ENCODE peak calls at places on chromosomes 7 and 10, in nine cellular contexts. T is iris pigment epithelial cell, E is WTC11, S is NB4, B is GM23338, C is Peyer's patch, Z is NCI-H2171 treated with DMSO at 0.1 percent for 48 hours, J is progenitor cell of endocrine pancreas, Y is A549. A is an unnamed sample.

GRCh38 chr7:155533827-155534690 is 12.3 kb downstream of the CNPY1 start:
- DNase-seq in C (no peak), J (peak), T (peak), S (peak), E (peak), Y (peak), Z (peak), B (peak), A (no peak)

GRCh38 chr10:85784792-85785191 is 581.8 kb downstream of the GRID1 start:
- DNase-seq in Z (no peak), B (no peak), E (no peak), Y (no peak), S (no peak), J (no peak), T (no peak), C (no peak), A (no peak)

GRCh38 chr7:150748402-150748801 is 11.2 kb downstream of the GIMAP5 start:
- DNase-seq in Z (no peak), T (no peak), B (no peak), Y (no peak), E (no peak), C (no peak), J (no peak), S (no peak), A (no peak)

GRCh38 chr7:41981046-41982040 is 255.7 kb downstream of the GLI3 start:
- DNase-seq in S (no peak), J (no peak), B (no peak), Y (no peak), Z (no peak), T (no peak), E (no peak), C (no peak), A (no peak)

GRCh38 chr10:101919026-101919784 is 75.6 kb upstream of the KCNIP2 start:
- DNase-seq in J (no peak), T (no peak), Z (no peak), C (no peak), B (peak), S (no peak), Y (no peak), E (no peak), A (no peak)

GRCh38 chr10:133274751-133275682 is 1.7 kb downstream of the ADAM8 start:
- DNase-seq in T (no peak), E (no peak), B (no peak), Y (no peak), J (no peak), S (peak), Z (no peak), C (peak), A (no peak)

GRCh38 chr10:35355971-35356724 is 19.8 kb downstream of the CCNY start:
- DNase-seq in Z (no peak), C (no peak), S (no peak), E (no peak), J (no peak), T (no peak), Y (no peak), B (no peak), A (no peak)

GRCh38 chr10:28382520-28383269 is 79.8 kb upstream of the MPP7 start:
- DNase-seq in E (no peak), Z (no peak), T (peak), J (no peak), Y (peak), C (no peak), B (no peak), S (no peak), A (no peak)

GRCh38 chr7:17402628-17403278 is 104.3 kb downstream of the AHR start:
- DNase-seq in T (peak), S (peak), Z (no peak), C (no peak), J (no peak), E (no peak), B (no peak), Y (no peak), A (no peak)

GRCh38 chr10:104333037-104333727 is 5.1 kb downstream of the ITPRIP start:
- DNase-seq in C (peak), J (no peak), S (no peak), B (peak), Y (no peak), T (peak), E (no peak), Z (no peak), A (no peak)

GRCh38 chr7:158767707-158768106 is 61.6 kb downstream of the ESYT2 start:
- DNase-seq in T (no peak), Z (no peak), B (no peak), J (no peak), C (no peak), S (no peak), E (no peak), Y (no peak), A (no peak)

GRCh38 chr10:478471-479245 is 210.8 kb downstream of the DIP2C start:
- DNase-seq in C (peak), Z (no peak), Y (no peak), T (no peak), B (no peak), J (no peak), S (no peak), E (no peak), A (no peak)

GRCh38 chr7:147509052-147509480 is 1081.5 kb upstream of the C7orf33 start:
- DNase-seq in J (no peak), Z (no peak), E (no peak), T (peak), S (no peak), Y (peak), C (no peak), B (no peak), A (no peak)

GRCh38 chr10:47240173-47240572 is 59.8 kb upstream of the GDF10 start:
- DNase-seq in T (no peak), J (no peak), Y (no peak), E (no peak), Z (no peak), C (peak), S (no peak), B (no peak), A (no peak)

GRCh38 chr10:101228682-101229274 is 485 bp downstream of the LBX1 start:
- DNase-seq in Z (no peak), T (no peak), B (peak), J (no peak), Y (no peak), C (no peak), S (no peak), E (peak), A (no peak)

GRCh38 chr10:90674461-90674860 is 183.4 kb downstream of the HTR7 start:
- DNase-seq in Z (no peak), J (no peak), Y (no peak), E (no peak), B (no peak), S (no peak), C (no peak), T (peak), A (no peak)

GRCh38 chr7:133936074-133936473 is 191.1 kb upstream of the LRGUK start:
- DNase-seq in B (no peak), T (peak), Y (peak), Z (no peak), E (no peak), J (no peak), C (no peak), S (no peak), A (no peak)

GRCh38 chr10:70594161-70594560 is 8.4 kb downstream of the PRF1 start:
- DNase-seq in E (no peak), Z (no peak), J (no peak), S (no peak), Y (no peak), T (no peak), C (no peak), B (no peak), A (no peak)

GRCh38 chr10:124168991-124169826 is 75.8 kb upstream of the CHST15 start:
- DNase-seq in S (no peak), J (no peak), Y (no peak), Z (no peak), C (peak), B (no peak), E (no peak), T (no peak), A (no peak)

GRCh38 chr7:155412416-155413253 is 45.3 kb upstream of the EN2 start:
- DNase-seq in J (peak), E (peak), T (peak), S (peak), C (peak), Z (peak), B (peak), Y (peak), A (peak)

GRCh38 chr10:24449334-24449740 is 240.4 kb downstream of the KIAA1217 start:
- DNase-seq in Z (peak), T (peak), B (no peak), Y (no peak), C (no peak), E (no peak), J (no peak), S (no peak), A (no peak)

GRCh38 chr10:44058259-44058658 is 326.6 kb downstream of the CXCL12 start:
- DNase-seq in Z (no peak), S (no peak), Y (no peak), B (no peak), J (no peak), T (no peak), E (no peak), C (no peak), A (no peak)

GRCh38 chr10:12919574-12919973 is 81.9 kb downstream of the CCDC3 start:
- DNase-seq in Z (no peak), Y (no peak), B (no peak), E (no peak), C (no peak), S (no peak), J (no peak), T (no peak), A (no peak)

GRCh38 chr7:47602272-47603004 is 20.5 kb upstream of the TNS3 start:
- DNase-seq in Y (peak), B (no peak), E (no peak), S (no peak), Z (no peak), T (no peak), J (no peak), C (no peak), A (no peak)

GRCh38 chr10:60508037-60508436 is 118.4 kb upstream of the ANK3 start:
- DNase-seq in T (no peak), E (no peak), S (no peak), Z (no peak), J (no peak), C (no peak), Y (no peak), B (no peak), A (no peak)

GRCh38 chr7:153084283-153084682 is 324.7 kb downstream of the ACTR3B start:
- DNase-seq in B (no peak), C (no peak), S (no peak), Z (no peak), J (no peak), Y (no peak), E (no peak), T (no peak), A (no peak)

GRCh38 chr7:26052721-26053120 is 99.3 kb upstream of the NFE2L3 start:
- DNase-seq in C (no peak), J (no peak), B (no peak), S (peak), Z (no peak), E (no peak), T (peak), Y (peak), A (no peak)

GRCh38 chr10:63611078-63611477 is 89.9 kb downstream of the REEP3 start:
- DNase-seq in E (no peak), J (no peak), B (no peak), T (peak), S (no peak), Y (no peak), C (no peak), Z (no peak), A (no peak)

GRCh38 chr7:124762611-124763143 is 2.9 kb downstream of the GPR37 start:
- DNase-seq in B (no peak), Z (no peak), J (no peak), C (no peak), S (no peak), Y (no peak), E (no peak), T (no peak), A (no peak)

GRCh38 chr7:50676754-50677153 is 105.9 kb downstream of the GRB10 start:
- DNase-seq in T (no peak), S (no peak), Y (no peak), C (no peak), E (no peak), J (no peak), Z (no peak), B (no peak), A (no peak)

GRCh38 chr7:69395072-69395714 is 203.1 kb upstream of the AUTS2 start:
- DNase-seq in Z (no peak), E (no peak), T (peak), S (peak), Y (peak), B (no peak), J (no peak), C (no peak), A (peak)

GRCh38 chr7:123876557-123877256 is 31.7 kb downstream of the HYAL4 start:
- DNase-seq in J (no peak), S (no peak), T (no peak), E (no peak), C (no peak), Z (no peak), B (no peak), Y (no peak), A (no peak)

GRCh38 chr10:71999360-72000072 is 35.3 kb downstream of the CHST3 start:
- DNase-seq in S (no peak), E (no peak), Y (no peak), J (no peak), B (peak), Z (peak), T (peak), C (peak), A (no peak)

GRCh38 chr7:81158189-81158588 is 239.3 kb upstream of the SEMA3C start:
- DNase-seq in T (no peak), E (no peak), Z (peak), B (no peak), S (no peak), Y (peak), J (no peak), C (no peak), A (no peak)

GRCh38 chr7:5354460-5355279 is 69.0 kb downstream of the TNRC18 start:
- DNase-seq in J (no peak), C (peak), E (peak), B (peak), S (no peak), Z (no peak), Y (no peak), T (peak), A (no peak)

GRCh38 chr7:98229991-98230745 is 18.9 kb downstream of the BHLHA15 start:
- DNase-seq in J (no peak), Y (no peak), T (no peak), B (no peak), C (no peak), E (no peak), S (no peak), Z (no peak), A (no peak)

GRCh38 chr10:86287966-86288579 is 78.5 kb downstream of the GRID1 start:
- DNase-seq in B (no peak), T (no peak), S (peak), E (no peak), Z (peak), C (no peak), Y (no peak), J (no peak), A (no peak)

GRCh38 chr10:23535381-23535780 is 96.5 kb downstream of the OTUD1 start:
- DNase-seq in J (no peak), T (no peak), E (no peak), B (peak), S (no peak), C (no peak), Y (no peak), Z (no peak), A (no peak)

A was measured in H54.